ENCODE peak calls at places on chromosomes 11 and 22, in four cellular contexts. I, Y, Z and C are unnamed samples.
A peak's percentile ranks its signal among the peaks of the same experiment; 100 is the strongest.

GRCh38 chr11:59025097-59025496 is 61.0 kb upstream of the GLYATL1B start:
- DNase-seq in Y (peak; percentile 76), Z (no peak), I (no peak), C (no peak)

GRCh38 chr11:123450593-123450992 is 20.5 kb downstream of the GRAMD1B start:
- DNase-seq in Y (no peak), Z (no peak), I (no peak), C (no peak)

GRCh38 chr22:50725597-50725996 is 12.4 kb upstream of the ACR start:
- DNase-seq in Z (no peak), I (no peak), Y (no peak), C (no peak)

GRCh38 chr22:45977551-45978274 is 751 bp upstream of the WNT7B start:
- DNase-seq in I (no peak), Z (no peak), Y (no peak), C (no peak)

GRCh38 chr11:69957849-69958248 is 120.3 kb upstream of the ANO1 start:
- DNase-seq in I (peak; percentile 65), Z (no peak), Y (no peak), C (no peak)

GRCh38 chr22:38572065-38572464 is 2.1 kb upstream of the DMC1 start:
- DNase-seq in Y (peak; percentile 38), Z (peak; percentile 12), I (peak; percentile 61), C (peak; percentile 53)

GRCh38 chr22:28477556-28477955 is 202.1 kb downstream of the TTC28 start:
- DNase-seq in Z (no peak), Y (no peak), I (no peak), C (no peak)

GRCh38 chr11:125494987-125495725 is 909 bp downstream of the FEZ1 start:
- DNase-seq in I (no peak), Z (no peak), Y (no peak), C (peak; percentile 45)

GRCh38 chr11:115672999-115673411 is 168.8 kb upstream of the CADM1 start:
- DNase-seq in I (no peak), Y (no peak), Z (no peak), C (no peak)

GRCh38 chr11:13924801-13925327 is 37.7 kb upstream of the SPON1 start:
- DNase-seq in Y (no peak), Z (no peak), I (peak; percentile 38), C (no peak)

GRCh38 chr22:25900880-25901279 is 158.9 kb downstream of the MYO18B start:
- DNase-seq in Y (no peak), I (peak; percentile 14), Z (no peak), C (no peak)

GRCh38 chr11:17803751-17804334 is 69.3 kb downstream of the KCNC1 start:
- DNase-seq in Y (no peak), Z (no peak), I (no peak), C (no peak)

GRCh38 chr11:390175-390574 is 3.8 kb upstream of the PKP3 start:
- DNase-seq in Z (no peak), Y (peak; percentile 50), I (peak; percentile 57), C (no peak)

GRCh38 chr22:17375914-17376614 is 6.8 kb downstream of the CECR2 start:
- DNase-seq in Y (no peak), Z (no peak), I (no peak), C (no peak)

GRCh38 chr11:47216141-47216798 is 1.5 kb downstream of the DDB2 start:
- DNase-seq in I (peak; percentile 53), Y (peak; percentile 74), Z (peak; percentile 30), C (no peak)

GRCh38 chr22:28442264-28442950 is 237.2 kb downstream of the TTC28 start:
- DNase-seq in I (peak; percentile 83), Z (no peak), Y (peak; percentile 74), C (peak; percentile 87)

GRCh38 chr11:132334769-132335280 is 964.4 kb downstream of the NTM start:
- DNase-seq in Y (no peak), I (no peak), Z (no peak), C (no peak)

GRCh38 chr11:1073261-1073724 is 1.4 kb upstream of the MUC2 start:
- DNase-seq in Z (no peak), I (no peak), Y (peak; percentile 46), C (no peak)

GRCh38 chr11:125923012-125923579 is 18.8 kb downstream of the DDX25 start:
- DNase-seq in Y (peak; percentile 77), I (peak; percentile 82), Z (peak; percentile 37), C (peak; percentile 81)

GRCh38 chr11:86919557-86920210 is 35.5 kb downstream of the FZD4 start:
- DNase-seq in I (peak; percentile 69), Y (peak; percentile 43), Z (no peak), C (peak; percentile 66)

GRCh38 chr11:47204633-47204989 is 10.2 kb upstream of the DDB2 start:
- DNase-seq in Y (no peak), I (no peak), Z (no peak), C (peak; percentile 4)

GRCh38 chr11:13338437-13339069 is 61.0 kb downstream of the BMAL1 start:
- DNase-seq in Z (no peak), Y (no peak), I (peak; percentile 13), C (no peak)

GRCh38 chr22:22527312-22527711 is 7.2 kb upstream of the ZNF280A start:
- DNase-seq in Y (no peak), Z (no peak), I (peak; percentile 83), C (no peak)

GRCh38 chr22:36252754-36253522 is at the start of gene APOL1:
- DNase-seq in I (peak; percentile 75), Z (peak; percentile 62), Y (peak; percentile 63), C (no peak)

GRCh38 chr11:130588471-130588870 is 140.0 kb downstream of the ADAMTS15 start:
- DNase-seq in Y (no peak), Z (no peak), I (no peak), C (no peak)

GRCh38 chr11:130118165-130118564 is 41.4 kb upstream of the ST14 start:
- DNase-seq in Z (peak; percentile 44), Y (no peak), I (no peak), C (no peak)

GRCh38 chr11:69683764-69684333 is 8.7 kb upstream of the LTO1 start:
- DNase-seq in I (peak; percentile 54), Y (peak; percentile 80), Z (no peak), C (no peak)

GRCh38 chr11:30564994-30565393 is 21.2 kb downstream of the MPPED2 start:
- DNase-seq in I (no peak), Y (no peak), Z (no peak), C (no peak)

GRCh38 chr11:8768625-8769333 is 86.2 kb downstream of the RPL27A start:
- DNase-seq in Y (peak; percentile 39), Z (no peak), I (peak; percentile 61), C (no peak)

GRCh38 chr11:124746621-124747243 is 5.3 kb downstream of the VSIG2 start:
- DNase-seq in Y (peak; percentile 89), I (peak; percentile 73), Z (peak; percentile 53), C (peak; percentile 81)

GRCh38 chr22:23790819-23791736 is 4.3 kb downstream of the SMARCB1 start:
- DNase-seq in Z (no peak), Y (no peak), I (no peak), C (no peak)

GRCh38 chr11:121604152-121604551 is 151.4 kb upstream of the SORL1-AS1 start:
- DNase-seq in I (no peak), Z (no peak), Y (peak; percentile 7), C (no peak)

GRCh38 chr11:128734439-128735224 is 40.8 kb downstream of the FLI1 start:
- DNase-seq in Y (no peak), I (no peak), Z (no peak), C (no peak)

GRCh38 chr11:106088896-106089295 is 11.4 kb downstream of the AASDHPPT start:
- DNase-seq in I (no peak), Y (no peak), Z (no peak), C (no peak)

GRCh38 chr11:57203359-57203758 is 21.6 kb downstream of the LRRC55 start:
- DNase-seq in I (no peak), Z (no peak), Y (no peak), C (no peak)

GRCh38 chr22:45631140-45631539 is 40.5 kb upstream of the ATXN10 start:
- DNase-seq in I (no peak), Z (no peak), Y (no peak), C (no peak)

GRCh38 chr11:73152861-73153483 is 10.9 kb upstream of the FCHSD2 start:
- DNase-seq in Y (no peak), I (no peak), Z (peak; percentile 97), C (no peak)

GRCh38 chr11:66749091-66749490 is 20.1 kb upstream of the SPTBN2 start:
- DNase-seq in Z (no peak), I (no peak), Y (no peak), C (no peak)

GRCh38 chr22:32237021-32237420 is 18.1 kb downstream of the SLC5A4 start:
- DNase-seq in Z (no peak), Y (no peak), I (no peak), C (no peak)

GRCh38 chr11:113627297-113627696 is 78.8 kb downstream of the TMPRSS5 start:
- DNase-seq in Y (no peak), I (no peak), Z (no peak), C (no peak)

GRCh38 chr11:113632981-113633380 is 73.1 kb downstream of the TMPRSS5 start:
- DNase-seq in Y (no peak), Z (no peak), I (no peak), C (no peak)

GRCh38 chr11:113626736-113627135 is 79.4 kb downstream of the TMPRSS5 start:
- DNase-seq in Y (no peak), Z (no peak), I (no peak), C (no peak)

GRCh38 chr11:113628912-113629311 is 77.2 kb downstream of the TMPRSS5 start:
- DNase-seq in Y (no peak), Z (no peak), I (no peak), C (no peak)

DNA sequence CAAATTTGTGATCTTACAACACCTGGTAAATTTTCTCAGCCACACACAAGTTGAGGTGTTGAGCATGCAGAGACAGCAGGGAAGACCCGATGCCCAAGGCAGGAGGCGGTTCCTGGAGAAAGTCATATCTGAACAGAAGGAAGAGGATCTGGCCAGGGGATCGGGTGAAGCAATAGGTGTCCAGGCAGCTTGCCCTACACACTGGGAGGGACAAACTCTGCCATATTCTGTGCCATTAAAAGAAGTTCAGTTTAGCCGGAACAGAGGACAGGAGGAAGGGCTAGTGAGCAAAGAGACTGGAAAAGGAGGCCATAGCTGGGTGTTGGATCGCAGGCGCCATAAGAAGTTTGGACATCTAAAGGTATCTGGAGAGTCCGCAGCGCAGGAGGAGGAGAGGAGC is 76.5 kb downstream of the TMPRSS5 start:
- DNase-seq in Y (no peak), I (no peak), Z (no peak), C (no peak)
- TF ChIP-seq FOXM1 in Y (no peak), I (no peak), Z (no peak), C (no peak)

GRCh38 chr22:39622881-39623367 is 52.4 kb downstream of the CACNA1I start:
- DNase-seq in Z (no peak), Y (peak; percentile 16), I (peak; percentile 61), C (peak; percentile 85)
- TF ChIP-seq SP1 in Z (no peak), Y (no peak), I (no peak), C (no peak)

GRCh38 chr11:64849600-64850356 is 5.3 kb upstream of the CDC42BPG start:
- DNase-seq in Z (no peak), Y (no peak), I (no peak), C (no peak)
- TF ChIP-seq TARDBP in Z (no peak), Y (no peak), I (no peak), C (no peak)

DNA sequence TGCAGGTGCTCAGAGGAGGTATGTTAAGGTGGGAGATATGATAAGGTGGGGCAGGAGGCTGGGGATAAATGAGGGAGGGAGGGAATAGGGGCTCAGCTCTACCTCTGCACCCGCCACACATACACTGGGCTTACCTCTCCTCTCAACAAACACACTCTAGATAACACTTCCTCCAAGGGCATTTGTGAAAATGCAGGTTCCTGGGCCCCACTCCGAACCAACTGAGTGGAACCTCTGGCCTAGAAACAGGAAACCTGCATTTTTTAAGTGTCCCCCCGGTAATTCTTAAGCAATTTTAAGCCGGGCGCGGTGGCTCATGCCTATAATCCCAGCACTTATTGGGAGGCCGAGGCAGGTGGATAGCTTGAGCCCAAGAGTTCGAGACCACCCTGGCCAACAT is 46.5 kb upstream of the CD5 start:
- DNase-seq in Z (no peak), Y (no peak), I (no peak), C (no peak)
- TF ChIP-seq FOXM1 in Z (no peak), Y (no peak), I (no peak), C (no peak)